ENCODE peak calls at places on chromosomes 6 and 20, in four cellular contexts. One of them, this sample, is unnamed.

GRCh38 chr6:153947817-153948447 is 91.1 kb upstream of the OPRM1 start:
- DNase-seq in NCI-H1092: no peak
- DNase-seq in SW 1271: peak
- DNase-seq in psoas muscle: no peak
- DNase-seq in this sample: no peak

GRCh38 chr20:38806855-38807655 is 1.6 kb downstream of the PPP1R16B start:
- DNase-seq in NCI-H1092: no peak
- DNase-seq in SW 1271: no peak
- DNase-seq in psoas muscle: no peak
- DNase-seq in this sample: no peak

GRCh38 chr6:85405175-85405852 is 44.6 kb upstream of the NT5E start:
- DNase-seq in NCI-H1092: no peak
- DNase-seq in SW 1271: no peak
- DNase-seq in psoas muscle: no peak
- DNase-seq in this sample: no peak

GRCh38 chr6:157276134-157276532 is 47.2 kb downstream of the TMEM242 start:
- DNase-seq in NCI-H1092: no peak
- DNase-seq in SW 1271: no peak
- DNase-seq in psoas muscle: no peak
- DNase-seq in this sample: no peak

GRCh38 chr6:111663232-111663631 is 57.6 kb upstream of the TRAF3IP2 start:
- DNase-seq in NCI-H1092: no peak
- DNase-seq in SW 1271: no peak
- DNase-seq in psoas muscle: peak
- DNase-seq in this sample: no peak

GRCh38 chr20:64161595-64162238 is 2.5 kb upstream of the MYT1 start:
- DNase-seq in NCI-H1092: no peak
- DNase-seq in SW 1271: no peak
- DNase-seq in psoas muscle: peak
- DNase-seq in this sample: peak

GRCh38 chr6:37354526-37355384 is 972 bp downstream of the RNF8 start:
- DNase-seq in NCI-H1092: no peak
- DNase-seq in SW 1271: no peak
- DNase-seq in psoas muscle: peak
- DNase-seq in this sample: no peak

GRCh38 chr6:166910601-166911000 is 45.7 kb downstream of the RNASET2 start:
- DNase-seq in NCI-H1092: no peak
- DNase-seq in SW 1271: no peak
- DNase-seq in psoas muscle: no peak
- DNase-seq in this sample: no peak

GRCh38 chr20:24138951-24139350 is 150.4 kb upstream of the GGTLC1 start:
- DNase-seq in NCI-H1092: no peak
- DNase-seq in SW 1271: no peak
- DNase-seq in psoas muscle: no peak
- DNase-seq in this sample: no peak

GRCh38 chr6:15622045-15622750 is 40.6 kb downstream of the DTNBP1 start:
- DNase-seq in NCI-H1092: no peak
- DNase-seq in SW 1271: no peak
- DNase-seq in psoas muscle: no peak
- DNase-seq in this sample: no peak

GRCh38 chr6:46113370-46113769 is 16.4 kb upstream of the ENPP4 start:
- DNase-seq in NCI-H1092: no peak
- DNase-seq in SW 1271: no peak
- DNase-seq in psoas muscle: no peak
- DNase-seq in this sample: peak

GRCh38 chr6:134714679-134715078 is 235.2 kb downstream of the ALDH8A1 start:
- DNase-seq in NCI-H1092: no peak
- DNase-seq in SW 1271: no peak
- DNase-seq in psoas muscle: peak
- DNase-seq in this sample: peak

GRCh38 chr6:33000053-33000452 is 9.3 kb downstream of the HLA-DOA start:
- DNase-seq in NCI-H1092: no peak
- DNase-seq in SW 1271: peak
- DNase-seq in psoas muscle: no peak
- DNase-seq in this sample: no peak

GRCh38 chr6:37965964-37966676 is 146.6 kb downstream of the ZFAND3 start:
- DNase-seq in NCI-H1092: no peak
- DNase-seq in SW 1271: no peak
- DNase-seq in psoas muscle: no peak
- DNase-seq in this sample: no peak

This sample was measured in NCI-H187.